ENCODE peak calls at places on chromosomes 4 and X, in five cellular contexts. W, P, Q, L and B are unnamed samples.

GRCh38 chr4:88526221-88526815 is 2.7 kb upstream of the PYURF start:
- DNase-seq in P (no peak), L (no peak), Q (no peak), W (no peak), B (no peak)

GRCh38 chr4:111268769-111269414 is 646.0 kb upstream of the PITX2 start:
- DNase-seq in Q (no peak), W (no peak), P (no peak), L (no peak), B (no peak)

GRCh38 chr4:2647403-2648158 is 108.6 kb downstream of the TNIP2 start:
- DNase-seq in W (no peak), L (peak; percentile 27), P (peak; percentile 44), Q (no peak), B (peak; percentile 56)

GRCh38 chr4:143555676-143556075 is 42.2 kb downstream of the SMARCA5 start:
- DNase-seq in W (no peak), Q (no peak), P (no peak), L (no peak), B (no peak)

GRCh38 chr4:155972098-155972497 is 18.4 kb upstream of the CTSO start:
- DNase-seq in W (no peak), Q (no peak), P (no peak), L (no peak), B (no peak)

GRCh38 chr4:176499518-176499917 is 179.8 kb downstream of the SPCS3 start:
- DNase-seq in Q (no peak), W (no peak), L (no peak), P (no peak), B (no peak)

GRCh38 chrX:144275403-144275802 is 391.5 kb downstream of the UBE2NL start:
- DNase-seq in W (no peak), Q (no peak), L (no peak), P (no peak), B (no peak)

GRCh38 chr4:106898621-106899230 is 137.4 kb downstream of the DKK2 start:
- DNase-seq in L (no peak), Q (no peak), P (no peak), W (no peak), B (no peak)

GRCh38 chr4:128737098-128737513 is 72.4 kb upstream of the JADE1 start:
- DNase-seq in L (no peak), P (no peak), Q (no peak), W (peak; percentile 80), B (no peak)

GRCh38 chr4:68447201-68447600 is at the start of gene TMPRSS11E:
- DNase-seq in L (no peak), Q (no peak), P (no peak), W (no peak), B (no peak)

GRCh38 chrX:119272882-119273806 is 37.1 kb downstream of the PGRMC1 start:
- DNase-seq in L (peak; percentile 70), P (no peak), Q (peak; percentile 63), W (peak; percentile 28), B (peak; percentile 76)

GRCh38 chr4:148831945-148832344 is 389.7 kb upstream of the NR3C2 start:
- DNase-seq in L (no peak), P (no peak), Q (no peak), W (no peak), B (no peak)

GRCh38 chr4:87631668-87632067 is 18.4 kb upstream of the DMP1 start:
- DNase-seq in L (no peak), P (no peak), W (no peak), Q (no peak), B (no peak)

GRCh38 chr4:83285022-83285387 is 407 bp upstream of the COQ2 start:
- DNase-seq in P (no peak), L (no peak), W (no peak), Q (no peak), B (no peak)

GRCh38 chr4:139175647-139176298 is 1.2 kb downstream of the ELF2 start:
- DNase-seq in L (no peak), W (no peak), Q (no peak), P (no peak), B (no peak)

GRCh38 chrX:41481264-41482109 is 34.3 kb downstream of the NYX start:
- DNase-seq in P (no peak), Q (no peak), L (no peak), W (no peak), B (no peak)

GRCh38 chr4:185865901-185866328 is 53.9 kb upstream of the SORBS2 start:
- DNase-seq in P (no peak), W (peak; percentile 60), L (no peak), Q (no peak), B (no peak)

GRCh38 chr4:54575919-54576318 is 81.8 kb upstream of the KIT start:
- DNase-seq in L (no peak), P (no peak), Q (no peak), W (no peak), B (no peak)

GRCh38 chrX:66728818-66729271 is 90.0 kb upstream of the EDA2R start:
- DNase-seq in W (peak; percentile 32), P (peak; percentile 65), Q (peak; percentile 13), L (peak; percentile 57), B (peak; percentile 62)

GRCh38 chr4:138821321-138821720 is 194.3 kb upstream of the NOCT start:
- DNase-seq in Q (no peak), P (no peak), W (no peak), L (no peak), B (no peak)

GRCh38 chr4:27364509-27364908 is 503.9 kb downstream of the STIM2 start:
- DNase-seq in L (no peak), P (no peak), Q (no peak), W (no peak), B (no peak)

GRCh38 chr4:55727746-55728145 is 91.6 kb upstream of the NMU start:
- DNase-seq in P (no peak), W (no peak), L (no peak), Q (no peak), B (no peak)

GRCh38 chrX:74550295-74550802 is 64.1 kb downstream of the RLIM start:
- DNase-seq in W (peak; percentile 87), Q (no peak), P (peak; percentile 83), L (peak; percentile 91), B (peak; percentile 95)

GRCh38 chrX:1443496-1444075 is 9.1 kb downstream of the ASMTL start:
- DNase-seq in L (peak; percentile 46), P (peak; percentile 55), Q (no peak), W (no peak), B (peak; percentile 55)

GRCh38 chrX:14718403-14718802 is 154.5 kb downstream of the FANCB start:
- DNase-seq in P (no peak), Q (no peak), W (no peak), L (no peak), B (no peak)

GRCh38 chr4:20684852-20685763 is 15.2 kb upstream of the PACRGL start:
- DNase-seq in Q (no peak), L (no peak), W (no peak), P (no peak), B (no peak)

GRCh38 chrX:37876716-37877115 is 29.3 kb upstream of the DYNLT3 start:
- DNase-seq in P (no peak), L (no peak), Q (no peak), W (no peak), B (no peak)

GRCh38 chrX:110002300-110003166 is at the start of gene TMEM164:
- DNase-seq in Q (no peak), W (peak; percentile 82), P (peak; percentile 88), L (peak; percentile 91), B (peak; percentile 96)
- TF ChIP-seq POLR2A in Q (no peak), W (no peak), P (no peak), L (peak; percentile 25), B (peak; percentile 27)

DNA sequence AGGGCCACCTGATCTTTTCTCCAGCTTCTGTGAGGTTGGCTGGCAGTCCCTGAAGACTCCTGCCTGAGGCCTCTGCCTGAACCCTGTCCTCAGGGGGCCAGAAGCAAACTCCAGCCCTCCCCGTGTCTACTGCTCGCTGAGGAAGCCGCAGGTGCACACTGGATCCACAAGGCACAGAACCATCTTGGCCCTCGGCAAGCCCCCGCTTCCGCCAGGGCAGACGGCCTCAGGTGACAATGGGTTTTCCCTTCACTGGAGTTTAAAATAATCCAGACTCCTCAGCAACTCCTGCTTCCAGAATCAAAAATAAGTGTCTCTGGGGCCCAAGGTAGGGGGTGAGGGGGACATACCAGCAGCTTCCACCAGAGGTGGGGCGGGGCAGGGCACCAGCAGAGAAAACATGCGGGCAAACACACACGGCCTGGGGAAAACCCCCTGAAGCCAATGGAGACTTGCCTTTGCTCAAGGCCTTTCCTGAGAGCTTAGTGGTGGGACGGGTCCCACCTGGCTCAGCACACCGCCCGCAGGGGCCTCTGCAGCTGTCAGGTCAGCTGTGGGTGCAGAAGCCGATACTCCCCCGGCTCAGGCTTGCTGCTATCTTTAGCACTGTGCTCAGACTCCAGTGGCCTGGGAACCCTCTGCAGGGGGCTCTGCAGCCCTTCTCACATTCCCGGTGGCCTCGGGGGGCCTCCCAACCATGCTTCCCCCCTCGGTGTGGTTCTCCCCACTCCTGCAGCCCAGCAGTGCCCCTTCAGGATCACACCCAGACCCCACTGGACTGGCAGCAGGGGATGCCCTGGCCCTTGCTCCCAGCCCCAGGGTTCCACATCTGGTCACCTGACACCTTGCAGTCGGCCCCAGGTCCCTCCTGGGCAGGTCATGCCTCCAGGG is 1.9 kb downstream of the MYL5 start:
- DNase-seq in W (no peak), P (no peak), Q (no peak), L (no peak), B (peak; percentile 80)
- TF ChIP-seq POLR2AphosphoS5 in W (no peak), P (no peak), Q (no peak), L (no peak), B (peak; percentile 11)

DNA sequence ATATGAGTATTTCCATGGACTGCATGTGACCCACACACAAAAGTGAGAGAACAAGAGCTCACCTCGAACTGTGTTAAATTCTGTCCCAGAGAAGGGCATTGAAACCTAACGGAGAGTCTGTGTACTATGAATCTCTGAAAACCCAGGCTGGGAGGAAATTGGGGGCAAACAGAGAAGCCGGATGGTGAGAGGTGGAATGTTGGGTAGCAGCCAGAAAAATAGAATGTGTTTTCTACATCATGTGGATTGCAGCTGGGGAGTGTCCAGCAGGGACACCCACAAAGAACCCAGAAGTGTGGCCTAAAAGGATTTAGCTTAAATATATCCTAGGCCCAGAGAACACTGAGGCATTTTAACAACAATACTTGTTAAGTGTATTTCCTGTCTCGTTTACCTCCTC is 38.6 kb downstream of the MND1 start:
- DNase-seq in P (no peak), L (no peak), Q (no peak), W (no peak), B (no peak)
- H3K4me1 ChIP-seq in P (no peaks in the 10 kb centered on the region), L (no peaks in the 10 kb centered on the region), Q (no peaks in the 10 kb centered on the region), W (no peaks in the 10 kb centered on the region), B (no peaks in the 10 kb centered on the region)

DNA sequence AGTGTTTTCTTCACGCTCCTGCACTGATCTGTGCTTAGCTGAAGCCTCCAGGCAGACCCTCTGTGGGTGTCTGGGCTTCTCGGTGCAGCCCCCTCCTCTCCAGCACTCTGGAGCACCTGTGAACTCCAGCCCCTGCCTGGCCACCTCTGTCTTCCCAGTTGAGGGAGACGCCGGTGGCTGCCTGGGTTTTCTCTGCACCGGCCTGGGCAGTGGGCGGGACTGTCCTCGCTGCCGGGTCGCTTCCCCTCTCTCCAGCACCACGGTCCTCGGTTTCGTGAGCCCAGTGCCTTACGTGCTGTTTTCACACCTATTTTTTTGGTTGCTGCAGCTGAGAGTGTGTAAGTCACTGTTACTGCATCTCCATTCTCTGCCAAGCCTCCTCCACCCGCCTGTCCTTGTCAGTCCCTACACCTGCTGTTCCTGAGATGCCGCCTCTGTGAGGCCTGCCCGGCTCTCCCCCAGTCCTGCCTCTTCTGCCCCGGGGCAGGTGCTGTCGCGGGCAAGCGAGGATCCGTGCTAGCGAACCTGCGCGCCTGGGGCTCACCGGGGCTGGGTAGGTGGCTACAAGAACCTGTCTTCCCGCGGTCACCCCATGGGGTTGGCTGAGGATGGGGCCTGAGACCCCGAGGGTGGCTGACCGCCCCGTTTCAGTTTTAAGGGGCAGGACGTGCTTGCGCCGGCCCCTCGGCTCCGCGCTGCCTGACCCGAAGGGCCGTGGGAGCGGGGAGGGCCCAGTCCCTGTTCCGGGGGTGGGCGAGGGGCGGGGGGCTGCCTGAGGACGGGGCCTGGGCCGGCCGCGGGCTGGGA is 2.4 kb upstream of the FGFRL1 start:
- DNase-seq in Q (no peak), P (no peak), W (peak; percentile 49), L (peak; percentile 79), B (peak; percentile 93)
- TF ChIP-seq POLR2A in Q (no peak), P (no peak), W (no peak), L (no peak), B (no peak)